ENCODE peak calls at places on chromosome 1, in nine cellular contexts. W, S, A, X, Q, C, J, V and G are unnamed samples.

GRCh38 chr1:223558512-223558911 is 107.0 kb downstream of the CAPN8 start:
- DNase-seq in C (no peak), S (no peak), V (no peak), X (no peak), J (no peak), A (no peak), Q (no peak), W (no peak), G (no peak)

GRCh38 chr1:15380606-15381508 is 28.8 kb upstream of the EFHD2 start:
- DNase-seq in Q (no peak), C (no peak), V (no peak), S (no peak), A (no peak), W (no peak), J (no peak), X (no peak), G (no peak)

GRCh38 chr1:163320891-163321290 is 863 bp upstream of the NUF2 start:
- DNase-seq in X (no peak), Q (no peak), C (no peak), W (no peak), J (no peak), S (no peak), V (peak), A (no peak), G (no peak)

GRCh38 chr1:20343149-20343936 is 52.7 kb downstream of the VWA5B1 start:
- DNase-seq in S (no peak), W (no peak), Q (no peak), C (no peak), J (no peak), V (no peak), A (peak), X (no peak), G (no peak)

GRCh38 chr1:38444311-38444710 is 397.7 kb upstream of the POU3F1 start:
- DNase-seq in X (no peak), S (no peak), A (no peak), J (no peak), W (no peak), C (no peak), V (peak), Q (no peak), G (no peak)

GRCh38 chr1:85502625-85503083 is 37.7 kb upstream of the DDAH1 start:
- DNase-seq in J (no peak), S (peak), V (peak), A (peak), C (peak), X (no peak), Q (peak), W (no peak), G (peak)

GRCh38 chr1:76140227-76140626 is 65.7 kb downstream of the ST6GALNAC3 start:
- DNase-seq in Q (no peak), V (no peak), W (no peak), X (no peak), J (no peak), C (no peak), A (no peak), S (no peak), G (no peak)

GRCh38 chr1:168178638-168179410 is at the start of gene TIPRL:
- DNase-seq in V (peak), S (peak), Q (peak), J (peak), W (peak), C (peak), A (peak), X (peak), G (peak)

GRCh38 chr1:31926846-31927660 is 11.1 kb downstream of the PTP4A2 start:
- DNase-seq in S (no peak), W (no peak), C (no peak), X (peak), V (no peak), J (no peak), A (no peak), Q (no peak), G (no peak)

GRCh38 chr1:57164584-57164983 is 198.8 kb upstream of the C8B start:
- DNase-seq in S (no peak), V (no peak), Q (no peak), X (no peak), C (no peak), A (no peak), W (no peak), J (no peak), G (no peak)

GRCh38 chr1:232352956-232353355 is 277.0 kb downstream of the SIPA1L2 start:
- DNase-seq in X (no peak), A (no peak), Q (no peak), J (no peak), V (no peak), W (no peak), S (no peak), C (no peak), G (no peak)